ENCODE peak calls at places on chromosomes 4 and X, in five cellular contexts. U is activated CD8-positive, alpha-beta T cell treated with anti-CD3 and anti-CD28 coated beads for 36 hours; C is AG08395; R is T-helper 2 cell; Z is GM13977. B is an unnamed sample.

GRCh38 chr4:41212221-41213203 is 1.8 kb downstream of the APBB2 start:
- DNase-seq in Z (peak; percentile 45), U (peak; percentile 19), C (peak; percentile 43), R (no peak), B (no peak)

GRCh38 chrX:103431316-103431715 is 55.0 kb downstream of the BEX3 start:
- DNase-seq in Z (no peak), C (no peak), U (no peak), R (no peak), B (no peak)

GRCh38 chrX:69961365-69962072 is 88.2 kb downstream of the AWAT2 start:
- DNase-seq in C (no peak), U (no peak), Z (no peak), R (no peak), B (no peak)

GRCh38 chr4:181569553-181569952 is 673.6 kb upstream of the TENM3 start:
- DNase-seq in U (no peak), Z (peak; percentile 51), C (peak; percentile 56), R (no peak), B (peak; percentile 22)

GRCh38 chrX:38166478-38167083 is 54.1 kb downstream of the SRPX start:
- DNase-seq in U (peak; percentile 23), R (no peak), Z (peak; percentile 23), C (peak; percentile 16), B (no peak)

GRCh38 chr4:116561717-116562116 is 523.7 kb downstream of the TRAM1L1 start:
- DNase-seq in U (no peak), Z (no peak), R (no peak), C (no peak), B (no peak)

GRCh38 chrX:3516051-3516541 is 169.6 kb upstream of the MXRA5 start:
- DNase-seq in Z (no peak), R (no peak), U (no peak), C (no peak), B (no peak)

GRCh38 chr4:152936446-152937279 is 540 bp downstream of the FHDC1 start:
- DNase-seq in R (no peak), C (peak; percentile 36), Z (peak; percentile 65), U (peak; percentile 13), B (peak; percentile 9)

GRCh38 chrX:38628587-38628986 is 67.2 kb downstream of the TSPAN7 start:
- DNase-seq in Z (no peak), U (no peak), R (no peak), C (no peak), B (no peak)

GRCh38 chr4:121034010-121034409 is 38.3 kb downstream of the NDNF start:
- DNase-seq in R (no peak), C (peak; percentile 3), Z (no peak), U (no peak), B (peak; percentile 60)

GRCh38 chr4:182263562-182263961 is 20.4 kb downstream of the TENM3 start:
- DNase-seq in C (no peak), U (no peak), Z (no peak), R (no peak), B (no peak)

GRCh38 chrX:1463581-1464281 is 11.0 kb upstream of the ASMTL start:
- DNase-seq in R (no peak), Z (no peak), U (peak; percentile 1), C (no peak), B (no peak)

GRCh38 chr4:94974773-94975172 is 217.0 kb downstream of the BMPR1B start:
- DNase-seq in U (no peak), Z (no peak), R (no peak), C (peak; percentile 35), B (peak; percentile 32)

GRCh38 chrX:134542485-134542884 is 82.5 kb downstream of the HPRT1 start:
- DNase-seq in C (peak; percentile 19), Z (no peak), U (no peak), R (no peak), B (no peak)

GRCh38 chrX:119189586-119189985 is 46.5 kb upstream of the PGRMC1 start:
- DNase-seq in C (peak; percentile 70), U (no peak), Z (no peak), R (no peak), B (peak; percentile 48)

GRCh38 chr4:158769175-158769831 is 477 bp downstream of the FNIP2 start:
- DNase-seq in R (peak; percentile 1), Z (no peak), U (peak; percentile 58), C (peak; percentile 28), B (no peak)

GRCh38 chr4:1218892-1219552 is 29.9 kb downstream of the CTBP1 start:
- DNase-seq in U (no peak), C (no peak), Z (peak; percentile 83), R (no peak), B (no peak)

GRCh38 chr4:6633091-6633906 is 7.2 kb upstream of the MRFAP1 start:
- DNase-seq in Z (no peak), U (peak; percentile 43), C (no peak), R (no peak), B (peak; percentile 3)

GRCh38 chr4:19119904-19120303 is 1098.3 kb upstream of the LCORL start:
- DNase-seq in U (no peak), C (no peak), Z (no peak), R (no peak), B (no peak)

GRCh38 chrX:82335772-82336171 is 1133.9 kb downstream of the SH3BGRL start:
- DNase-seq in Z (no peak), U (no peak), R (no peak), C (no peak), B (no peak)

GRCh38 chrX:136858007-136858756 is 22.3 kb downstream of the RBMX start:
- DNase-seq in R (no peak), Z (no peak), U (no peak), C (no peak), B (no peak)

GRCh38 chr4:6562931-6563901 is 11.8 kb upstream of the MAN2B2 start:
- DNase-seq in C (peak; percentile 64), R (no peak), Z (peak; percentile 49), U (no peak), B (no peak)

GRCh38 chrX:47499291-47499690 is 16.3 kb upstream of the ZNF41 start:
- DNase-seq in R (no peak), Z (no peak), C (no peak), U (no peak), B (no peak)

GRCh38 chrX:16606142-16606720 is 43.7 kb upstream of the S100G start:
- DNase-seq in C (no peak), Z (no peak), R (no peak), U (no peak), B (no peak)